ENCODE peak calls at places on chromosomes 7 and 10, in eight cellular contexts. One of them, this sample, is unnamed.

GRCh38 chr7:149398195-149398820 is 62.6 kb downstream of the ZNF777 start:
- DNase-seq in suprapubic skin: no peak
- DNase-seq in upper lobe of left lung: peak; percentile 65
- DNase-seq in transverse colon: no peak
- DNase-seq in H1: no peak
- DNase-seq in uterus: no peak
- DNase-seq in body of pancreas: no peak
- DNase-seq in adrenal gland: no peak
- DNase-seq in this sample: no peak

GRCh38 chr10:112696587-112696986 is 249.6 kb downstream of the VTI1A start:
- DNase-seq in H1: no peak
- DNase-seq in adrenal gland: no peak
- DNase-seq in upper lobe of left lung: no peak
- DNase-seq in suprapubic skin: no peak
- DNase-seq in uterus: no peak
- DNase-seq in body of pancreas: no peak
- DNase-seq in transverse colon: no peak
- DNase-seq in this sample: no peak

GRCh38 chr7:22607180-22607579 is 107.2 kb upstream of the STEAP1B start:
- DNase-seq in body of pancreas: no peak
- DNase-seq in uterus: no peak
- DNase-seq in transverse colon: no peak
- DNase-seq in suprapubic skin: peak; percentile 75
- DNase-seq in H1: no peak
- DNase-seq in upper lobe of left lung: no peak
- DNase-seq in adrenal gland: no peak
- DNase-seq in this sample: no peak

GRCh38 chr7:100585511-100586265 is at the start of gene LRCH4:
- DNase-seq in H1: peak; percentile 88
- DNase-seq in transverse colon: peak; percentile 77
- DNase-seq in upper lobe of left lung: peak; percentile 94
- DNase-seq in uterus: no peak
- DNase-seq in adrenal gland: peak; percentile 64
- DNase-seq in suprapubic skin: no peak
- DNase-seq in body of pancreas: peak; percentile 86
- DNase-seq in this sample: peak; percentile 70

GRCh38 chr7:130421685-130422084 is 19.1 kb downstream of the CEP41 start:
- DNase-seq in adrenal gland: no peak
- DNase-seq in uterus: no peak
- DNase-seq in suprapubic skin: no peak
- DNase-seq in upper lobe of left lung: no peak
- DNase-seq in transverse colon: no peak
- DNase-seq in H1: no peak
- DNase-seq in body of pancreas: no peak
- DNase-seq in this sample: no peak

GRCh38 chr7:36273836-36274235 is 115.8 kb upstream of the ANLN start:
- DNase-seq in suprapubic skin: no peak
- DNase-seq in H1: peak; percentile 41
- DNase-seq in uterus: no peak
- DNase-seq in upper lobe of left lung: no peak
- DNase-seq in transverse colon: no peak
- DNase-seq in adrenal gland: no peak
- DNase-seq in body of pancreas: no peak
- DNase-seq in this sample: no peak

GRCh38 chr10:5094265-5095205 is at the start of gene AKR1C3:
- DNase-seq in suprapubic skin: no peak
- DNase-seq in uterus: no peak
- DNase-seq in transverse colon: no peak
- DNase-seq in adrenal gland: no peak
- DNase-seq in H1: peak; percentile 48
- DNase-seq in body of pancreas: peak; percentile 13
- DNase-seq in upper lobe of left lung: no peak
- DNase-seq in this sample: no peak

GRCh38 chr7:154591544-154591943 is 411.4 kb downstream of the PAXIP1 start:
- DNase-seq in upper lobe of left lung: no peak
- DNase-seq in suprapubic skin: no peak
- DNase-seq in transverse colon: no peak
- DNase-seq in body of pancreas: no peak
- DNase-seq in H1: no peak
- DNase-seq in uterus: no peak
- DNase-seq in adrenal gland: no peak
- DNase-seq in this sample: peak; percentile 40

GRCh38 chr10:1369197-1369596 is 313.0 kb downstream of the WDR37 start:
- DNase-seq in adrenal gland: no peak
- DNase-seq in suprapubic skin: no peak
- DNase-seq in H1: peak; percentile 49
- DNase-seq in body of pancreas: no peak
- DNase-seq in transverse colon: no peak
- DNase-seq in uterus: no peak
- DNase-seq in upper lobe of left lung: no peak
- DNase-seq in this sample: no peak

GRCh38 chr10:69958232-69958902 is 94.3 kb upstream of the MACROH2A2 start:
- DNase-seq in transverse colon: no peak
- DNase-seq in suprapubic skin: no peak
- DNase-seq in upper lobe of left lung: no peak
- DNase-seq in H1: no peak
- DNase-seq in adrenal gland: peak; percentile 23
- DNase-seq in body of pancreas: peak; percentile 35
- DNase-seq in uterus: no peak
- DNase-seq in this sample: peak; percentile 25

GRCh38 chr7:140533394-140533872 is 54.1 kb upstream of the MKRN1 start:
- DNase-seq in body of pancreas: peak; percentile 19
- DNase-seq in H1: no peak
- DNase-seq in transverse colon: no peak
- DNase-seq in upper lobe of left lung: no peak
- DNase-seq in suprapubic skin: no peak
- DNase-seq in adrenal gland: peak; percentile 5
- DNase-seq in uterus: no peak
- DNase-seq in this sample: no peak

GRCh38 chr7:157801109-157801508 is 464.3 kb downstream of the DNAJB6 start:
- DNase-seq in uterus: no peak
- DNase-seq in adrenal gland: no peak
- DNase-seq in H1: no peak
- DNase-seq in transverse colon: no peak
- DNase-seq in suprapubic skin: no peak
- DNase-seq in body of pancreas: no peak
- DNase-seq in upper lobe of left lung: no peak
- DNase-seq in this sample: no peak

GRCh38 chr10:118669020-118669766 is 73.7 kb upstream of the PRLHR start:
- DNase-seq in uterus: no peak
- DNase-seq in adrenal gland: peak; percentile 86
- DNase-seq in H1: no peak
- DNase-seq in transverse colon: no peak
- DNase-seq in upper lobe of left lung: no peak
- DNase-seq in body of pancreas: peak; percentile 79
- DNase-seq in suprapubic skin: no peak
- DNase-seq in this sample: peak; percentile 61

GRCh38 chr10:3652886-3653285 is 132.1 kb downstream of the KLF6 start:
- DNase-seq in transverse colon: no peak
- DNase-seq in H1: no peak
- DNase-seq in body of pancreas: no peak
- DNase-seq in uterus: peak; percentile 27
- DNase-seq in upper lobe of left lung: no peak
- DNase-seq in adrenal gland: no peak
- DNase-seq in suprapubic skin: no peak
- DNase-seq in this sample: no peak

GRCh38 chr7:43905209-43905946 is 1.0 kb downstream of the URGCP start:
- DNase-seq in suprapubic skin: peak; percentile 68
- DNase-seq in transverse colon: peak; percentile 79
- DNase-seq in uterus: no peak
- DNase-seq in adrenal gland: peak; percentile 91
- DNase-seq in body of pancreas: peak; percentile 57
- DNase-seq in upper lobe of left lung: no peak
- DNase-seq in H1: no peak
- DNase-seq in this sample: no peak

GRCh38 chr7:64881461-64882287 is 21.4 kb upstream of the ZNF273 start:
- DNase-seq in body of pancreas: no peak
- DNase-seq in suprapubic skin: no peak
- DNase-seq in adrenal gland: no peak
- DNase-seq in upper lobe of left lung: no peak
- DNase-seq in uterus: no peak
- DNase-seq in transverse colon: no peak
- DNase-seq in H1: no peak
- DNase-seq in this sample: no peak

GRCh38 chr10:79019961-79020491 is 48.7 kb upstream of the ZMIZ1 start:
- DNase-seq in upper lobe of left lung: no peak
- DNase-seq in transverse colon: no peak
- DNase-seq in adrenal gland: peak; percentile 22
- DNase-seq in body of pancreas: no peak
- DNase-seq in suprapubic skin: peak; percentile 91
- DNase-seq in H1: no peak
- DNase-seq in uterus: peak; percentile 80
- DNase-seq in this sample: no peak

DNA sequence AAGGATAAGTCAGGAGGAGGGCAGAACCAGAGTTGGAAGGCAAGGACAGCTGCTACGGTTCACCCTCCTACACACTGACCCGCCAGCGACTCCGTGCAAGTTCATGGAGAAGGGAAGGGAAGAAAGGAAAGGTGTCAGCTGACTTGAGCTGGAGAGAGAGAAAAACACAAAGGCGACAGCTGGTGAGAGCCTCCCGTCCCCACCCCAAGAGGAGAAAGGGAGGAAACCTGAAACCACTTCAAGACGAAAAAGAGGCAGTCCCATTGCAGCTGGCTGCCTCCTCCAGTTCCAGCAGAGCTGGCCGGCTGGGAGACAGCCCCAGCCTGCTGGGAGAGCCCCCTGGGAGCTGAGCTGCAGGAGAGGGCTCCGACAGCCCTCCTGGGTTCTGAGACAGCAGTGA is 75.2 kb downstream of the PARD3 start:
- DNase-seq in upper lobe of left lung: peak; percentile 56
- DNase-seq in H1: peak; percentile 64
- DNase-seq in body of pancreas: peak; percentile 59
- DNase-seq in adrenal gland: peak; percentile 61
- DNase-seq in suprapubic skin: no peak
- DNase-seq in uterus: peak; percentile 66
- DNase-seq in transverse colon: peak; percentile 39
- DNase-seq in this sample: peak; percentile 87
- H3K4me3 ChIP-seq in upper lobe of left lung: no peak overlapping the region
- H3K4me3 ChIP-seq in H1: peak overlapping the region; percentile 22
- H3K4me3 ChIP-seq in body of pancreas: no peak overlapping the region
- H3K4me3 ChIP-seq in adrenal gland: no peak overlapping the region
- H3K4me3 ChIP-seq in suprapubic skin: no peak overlapping the region
- H3K4me3 ChIP-seq in uterus: peak overlapping the region; percentile 7
- H3K4me3 ChIP-seq in transverse colon: peak overlapping the region; percentile 19
- H3K4me3 ChIP-seq in this sample: no peak overlapping the region

DNA sequence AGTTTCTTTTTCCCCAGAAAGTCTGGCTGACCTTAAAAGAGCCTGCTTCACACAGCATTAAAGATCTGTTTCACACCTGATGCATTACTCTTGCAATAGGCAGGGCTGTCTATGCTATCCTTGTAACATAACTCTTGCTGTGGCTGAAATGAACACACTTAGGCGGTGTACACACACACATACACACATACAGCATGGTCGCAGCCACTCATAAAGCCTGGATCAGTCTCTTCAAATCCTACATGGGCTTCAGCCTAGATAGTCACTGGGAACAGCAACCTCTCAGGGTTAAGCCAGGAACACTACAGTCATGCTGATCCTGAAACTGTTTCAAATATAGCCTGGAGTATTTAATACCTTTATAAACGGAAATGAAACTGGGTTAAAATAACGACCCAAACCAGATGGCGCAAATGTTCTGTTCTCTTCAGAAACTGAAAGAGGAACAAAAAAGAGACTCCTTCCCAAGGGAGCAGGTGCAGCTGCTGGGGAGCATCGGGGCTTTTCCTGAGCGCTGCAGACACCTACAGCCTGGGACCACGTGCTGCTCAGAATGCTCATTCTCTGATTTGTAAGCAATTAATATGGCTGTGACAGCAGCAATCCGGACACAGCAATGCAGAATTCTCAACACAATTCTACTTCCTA is 61.0 kb upstream of the SFMBT2 start:
- DNase-seq in upper lobe of left lung: no peak
- DNase-seq in uterus: no peak
- DNase-seq in suprapubic skin: no peak
- DNase-seq in adrenal gland: peak; percentile 39
- DNase-seq in H1: no peak
- DNase-seq in transverse colon: peak; percentile 67
- DNase-seq in body of pancreas: peak; percentile 37
- DNase-seq in this sample: no peak
- TF ChIP-seq POLR2A in upper lobe of left lung: no peak
- TF ChIP-seq POLR2A in uterus: no peak
- TF ChIP-seq POLR2A in suprapubic skin: no peak
- TF ChIP-seq POLR2A in adrenal gland: no peak
- TF ChIP-seq POLR2A in H1: no peak
- TF ChIP-seq POLR2A in transverse colon: no peak
- TF ChIP-seq POLR2A in body of pancreas: no peak
- TF ChIP-seq POLR2A in this sample: no peak

GRCh38 chr7:66779669-66780408 is 39.3 kb downstream of the RABGEF1 start:
- DNase-seq in transverse colon: no peak
- DNase-seq in H1: no peak
- DNase-seq in adrenal gland: no peak
- DNase-seq in suprapubic skin: no peak
- DNase-seq in body of pancreas: no peak
- DNase-seq in upper lobe of left lung: no peak
- DNase-seq in uterus: no peak
- DNase-seq in this sample: no peak
- H3K27ac ChIP-seq in transverse colon: no peak overlapping the region
- H3K27ac ChIP-seq in H1: no peak overlapping the region
- H3K27ac ChIP-seq in adrenal gland: no peak overlapping the region
- H3K27ac ChIP-seq in suprapubic skin: no peak overlapping the region
- H3K27ac ChIP-seq in body of pancreas: no peak overlapping the region
- H3K27ac ChIP-seq in upper lobe of left lung: no peak overlapping the region
- H3K27ac ChIP-seq in uterus: peak overlapping the region; percentile 42
- H3K27ac ChIP-seq in this sample: no peak overlapping the region

GRCh38 chr10:17669185-17669872 is 25.4 kb downstream of the STAM start:
- DNase-seq in adrenal gland: no peak
- DNase-seq in upper lobe of left lung: no peak
- DNase-seq in H1: no peak
- DNase-seq in uterus: no peak
- DNase-seq in suprapubic skin: no peak
- DNase-seq in body of pancreas: no peak
- DNase-seq in transverse colon: no peak
- DNase-seq in this sample: no peak
- H3K4me3 ChIP-seq in adrenal gland: no peak overlapping the region
- H3K4me3 ChIP-seq in upper lobe of left lung: no peak overlapping the region
- H3K4me3 ChIP-seq in H1: no peak overlapping the region
- H3K4me3 ChIP-seq in uterus: no peak overlapping the region
- H3K4me3 ChIP-seq in suprapubic skin: no peak overlapping the region
- H3K4me3 ChIP-seq in body of pancreas: no peak overlapping the region
- H3K4me3 ChIP-seq in transverse colon: no peak overlapping the region
- H3K4me3 ChIP-seq in this sample: no peak overlapping the region

GRCh38 chr7:74030861-74031260 is 2.9 kb downstream of the ELN start:
- DNase-seq in transverse colon: no peak
- DNase-seq in adrenal gland: no peak
- DNase-seq in body of pancreas: no peak
- DNase-seq in uterus: no peak
- DNase-seq in upper lobe of left lung: no peak
- DNase-seq in H1: no peak
- DNase-seq in suprapubic skin: no peak
- DNase-seq in this sample: no peak
- TF ChIP-seq POLR2A in transverse colon: no peak
- TF ChIP-seq POLR2A in adrenal gland: no peak
- TF ChIP-seq POLR2A in body of pancreas: no peak
- TF ChIP-seq POLR2A in uterus: no peak
- TF ChIP-seq POLR2A in upper lobe of left lung: no peak
- TF ChIP-seq POLR2A in H1: no peak
- TF ChIP-seq POLR2A in suprapubic skin: no peak
- TF ChIP-seq POLR2A in this sample: no peak

This sample was measured in testis.